ENCODE peak calls at places on chromosomes 5 and 9, in four cellular contexts. Q is stomach; O is fibroblast of pulmonary artery; D is CD4-positive, alpha-beta T cell. H is an unnamed sample.

GRCh38 chr5:11946317-11946716 is 42.1 kb upstream of the CTNND2 start:
- DNase-seq in Q (no peak), O (no peak), D (no peak), H (no peak)

GRCh38 chr5:170293273-170293672 is 4.3 kb downstream of the LCP2 start:
- DNase-seq in Q (no peak), O (no peak), D (no peak), H (peak)

GRCh38 chr9:104075801-104076753 is 18.0 kb upstream of the SMC2 start:
- DNase-seq in Q (no peak), O (peak), D (no peak), H (no peak)

GRCh38 chr5:180592176-180592575 is 877 bp upstream of the SCGB3A1 start:
- DNase-seq in Q (no peak), O (no peak), D (no peak), H (no peak)

GRCh38 chr9:77830618-77831285 is 182.6 kb upstream of the GNA14 start:
- DNase-seq in Q (no peak), O (no peak), D (no peak), H (no peak)

GRCh38 chr5:160188151-160188967 is 40.9 kb upstream of the FABP6 start:
- DNase-seq in Q (peak), O (peak), D (no peak), H (peak)

GRCh38 chr9:100586093-100586492 is 8.2 kb downstream of the CAVIN4 start:
- DNase-seq in Q (no peak), O (no peak), D (no peak), H (no peak)

GRCh38 chr5:135053278-135053677 is 19.2 kb upstream of the PITX1 start:
- DNase-seq in Q (no peak), O (no peak), D (no peak), H (peak)

GRCh38 chr5:80406980-80407734 is 707 bp upstream of the ZFYVE16 start:
- DNase-seq in Q (no peak), O (peak), D (no peak), H (peak)

DNA sequence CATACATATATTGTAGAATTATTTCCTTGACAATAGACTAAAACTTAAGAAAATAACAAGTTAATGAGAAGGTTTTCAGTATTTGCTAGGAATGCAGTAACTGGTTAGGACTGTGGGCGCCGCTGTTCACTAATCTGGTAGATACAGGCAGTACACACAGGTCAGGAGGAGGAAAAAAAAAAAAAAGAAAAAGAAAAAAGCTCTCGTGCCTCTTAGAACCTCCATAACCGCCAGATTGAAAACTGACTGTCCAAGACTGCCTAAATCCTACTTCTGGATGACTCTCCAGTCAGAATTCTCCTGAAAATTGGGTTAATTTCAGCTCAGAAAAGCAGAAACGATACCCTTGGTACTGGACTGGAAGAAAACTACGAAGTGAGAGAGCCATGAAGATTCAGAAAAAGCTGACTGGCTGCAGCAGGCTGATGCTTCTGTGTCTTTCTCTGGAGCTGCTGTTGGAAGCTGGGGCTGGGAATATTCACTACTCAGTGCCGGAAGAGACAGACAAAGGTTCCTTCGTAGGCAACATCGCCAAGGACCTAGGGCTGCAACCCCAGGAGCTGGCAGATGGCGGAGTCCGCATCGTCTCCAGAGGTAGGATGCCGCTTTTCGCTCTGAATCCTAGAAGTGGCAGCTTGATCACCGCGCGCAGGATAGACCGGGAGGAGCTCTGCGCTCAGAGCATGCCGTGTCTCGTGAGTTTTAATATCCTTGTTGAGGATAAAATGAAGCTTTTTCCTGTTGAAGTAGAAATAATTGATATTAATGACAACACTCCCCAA is at the start of gene PCDHGA1:
- DNase-seq in Q (no peak), O (peak), D (no peak), H (no peak)
- TF ChIP-seq CTCF in Q (no peak), O (peak), D (no peak), H (no peak)

GRCh38 chr9:5263568-5264218 is 32.5 kb downstream of the INSL4 start:
- DNase-seq in Q (no peak), O (peak), D (no peak), H (no peak)
- TF ChIP-seq CTCF in Q (no peak), O (peak), D (no peak), H (peak)

DNA sequence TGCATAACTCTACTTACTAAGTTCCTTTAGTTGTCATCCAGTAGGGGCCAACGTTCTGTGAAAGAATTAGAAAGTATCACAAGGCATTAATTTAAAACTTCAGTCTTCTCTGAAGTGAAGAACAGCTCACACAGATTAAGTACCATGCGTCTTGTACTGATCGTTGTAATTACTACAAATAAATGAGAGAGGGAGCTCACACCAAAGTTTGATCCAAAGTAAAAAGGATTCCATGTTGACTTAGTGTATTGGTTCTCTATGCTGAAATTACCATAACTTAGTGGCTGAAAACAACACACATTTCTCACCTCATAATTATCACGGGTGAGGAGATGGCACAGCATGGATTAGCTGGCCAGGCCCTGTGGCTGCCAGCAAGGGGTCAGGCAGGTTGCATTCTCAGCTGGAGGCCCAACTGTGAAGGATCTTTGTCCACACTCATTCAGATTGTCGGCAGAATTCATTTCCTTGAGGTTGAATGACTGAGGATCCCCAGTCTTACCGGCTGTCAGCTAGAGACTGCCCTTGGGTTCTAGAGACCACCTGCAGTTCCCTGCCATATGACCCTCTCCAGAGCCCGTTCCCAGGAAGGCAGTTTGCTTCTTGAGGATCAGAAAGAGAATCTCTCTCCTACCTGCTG is 169.1 kb downstream of the YTHDC2 start:
- DNase-seq in Q (no peak), O (peak), D (no peak), H (no peak)
- TF ChIP-seq CTCF in Q (no peak), O (no peak), D (no peak), H (no peak)

GRCh38 chr9:89171693-89172092 is 6.9 kb downstream of the SHC3 start:
- DNase-seq in Q (no peak), O (no peak), D (no peak), H (no peak)
- TF ChIP-seq CTCF in Q (no peak), O (peak), D (no peak), H (no peak)

DNA sequence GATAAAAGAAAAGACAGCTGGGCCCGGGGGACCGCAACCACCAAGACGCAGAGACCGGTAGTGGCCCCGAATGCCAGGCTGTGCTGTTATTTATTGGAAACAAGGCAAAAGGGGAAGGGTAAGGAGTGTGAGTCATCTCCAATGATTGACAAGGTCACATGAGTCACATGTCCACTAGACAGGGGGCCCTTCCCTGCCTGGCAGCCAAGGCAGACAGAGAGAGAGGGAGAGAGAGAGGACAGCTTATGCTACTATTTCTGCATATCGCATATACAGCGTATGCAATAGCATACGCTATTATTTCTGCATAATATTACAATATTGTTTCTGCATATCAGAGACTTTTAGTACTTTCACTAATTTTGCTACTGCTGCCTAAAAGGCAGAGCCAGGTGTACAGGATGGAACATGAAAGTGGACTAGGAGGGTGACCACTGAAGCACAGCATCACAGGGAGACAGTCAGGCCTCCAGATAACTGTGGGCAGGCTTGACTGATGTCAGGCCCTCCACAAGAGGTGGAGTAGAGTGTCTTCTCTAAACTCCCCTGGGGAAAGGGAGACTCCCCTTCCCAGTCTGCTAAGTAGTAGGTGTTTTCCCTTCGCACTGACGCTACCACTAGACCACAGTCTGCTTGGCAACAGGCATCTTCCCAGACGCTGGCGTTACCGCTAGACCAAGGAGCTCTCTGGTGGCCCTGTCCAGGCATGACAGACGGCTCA is 50.3 kb downstream of the RFX3 start:
- DNase-seq in Q (no peak), O (no peak), D (no peak), H (no peak)
- TF ChIP-seq CTCF in Q (no peak), O (no peak), D (no peak), H (no peak)